ENCODE peak calls at places on chromosomes 2 and 18, in nine cellular contexts. R, B, M, S, K, C, U, X and A are unnamed samples.

GRCh38 chr2:45862843-45863242 is 211.4 kb downstream of the PRKCE start:
- DNase-seq in B (no peak), U (no peak), X (no peak), C (no peak), M (no peak), R (no peak), S (no peak), K (no peak), A (no peak)

GRCh38 chr2:95292623-95293260 is 4.4 kb upstream of the KCNIP3 start:
- DNase-seq in S (no peak), R (no peak), X (no peak), U (no peak), M (no peak), B (no peak), K (no peak), C (no peak), A (no peak)

GRCh38 chr2:96923810-96924774 is 54.2 kb upstream of the SEMA4C start:
- DNase-seq in S (no peak), K (no peak), C (no peak), X (no peak), M (no peak), U (no peak), B (no peak), R (peak), A (no peak)

GRCh38 chr2:219059725-219060682 is 717 bp downstream of the IHH start:
- DNase-seq in C (no peak), X (no peak), S (no peak), K (no peak), M (no peak), B (no peak), R (no peak), U (peak), A (peak)

GRCh38 chr2:216328347-216328746 is 43.9 kb downstream of the MARCHF4 start:
- DNase-seq in B (peak), U (no peak), M (no peak), S (no peak), C (no peak), R (no peak), K (no peak), X (no peak), A (no peak)

GRCh38 chr18:35490894-35491688 is 6.7 kb downstream of the INO80C start:
- DNase-seq in K (no peak), X (no peak), U (no peak), R (no peak), B (no peak), S (no peak), M (no peak), C (no peak), A (no peak)

GRCh38 chr2:57701391-57701791 is 345.2 kb upstream of the VRK2 start:
- DNase-seq in K (no peak), X (no peak), B (no peak), R (no peak), S (no peak), M (no peak), U (no peak), C (no peak), A (no peak)

GRCh38 chr2:234996467-234997270 is 44.9 kb downstream of the SH3BP4 start:
- DNase-seq in M (peak), X (peak), K (no peak), S (no peak), U (no peak), B (peak), C (no peak), R (no peak), A (no peak)

GRCh38 chr2:25197336-25198208 is 29.2 kb upstream of the POMC start:
- DNase-seq in C (no peak), M (no peak), S (no peak), R (no peak), K (no peak), X (no peak), U (no peak), B (no peak), A (no peak)

GRCh38 chr2:230520875-230521155 is 104.8 kb downstream of the SP100 start:
- DNase-seq in M (peak), B (no peak), U (no peak), X (no peak), S (no peak), R (no peak), C (no peak), K (no peak), A (no peak)

GRCh38 chr18:14098428-14098827 is 33.8 kb downstream of the ZNF519 start:
- DNase-seq in C (no peak), M (no peak), B (no peak), U (no peak), S (no peak), X (no peak), R (no peak), K (no peak), A (no peak)

GRCh38 chr2:25043241-25043867 is 1.5 kb downstream of the EFR3B start:
- DNase-seq in S (no peak), M (peak), C (no peak), X (no peak), K (no peak), R (no peak), B (no peak), U (no peak), A (no peak)

GRCh38 chr2:221210686-221211085 is 361.4 kb downstream of the EPHA4 start:
- DNase-seq in R (no peak), M (no peak), X (no peak), C (no peak), K (no peak), U (no peak), B (no peak), S (no peak), A (no peak)

GRCh38 chr2:209696836-209697711 is 74.6 kb upstream of the UNC80 start:
- DNase-seq in C (no peak), M (no peak), S (no peak), X (no peak), U (no peak), B (no peak), R (no peak), K (no peak), A (no peak)

GRCh38 chr2:149094217-149095015 is 55.9 kb downstream of the LYPD6B start:
- DNase-seq in U (no peak), R (no peak), K (no peak), C (no peak), M (no peak), X (no peak), S (no peak), B (no peak), A (no peak)

GRCh38 chr2:9336534-9337354 is 86.6 kb downstream of the ITGB1BP1 start:
- DNase-seq in C (peak), S (no peak), U (peak), B (peak), R (peak), K (peak), M (no peak), X (no peak), A (peak)

GRCh38 chr18:37421349-37422080 is 144.1 kb downstream of the CELF4 start:
- DNase-seq in B (no peak), X (no peak), K (no peak), M (no peak), R (no peak), C (no peak), S (no peak), U (no peak), A (no peak)

GRCh38 chr2:141906673-141907072 is 224.1 kb downstream of the LRP1B start:
- DNase-seq in R (no peak), S (no peak), M (no peak), B (no peak), C (no peak), K (no peak), X (no peak), U (no peak), A (no peak)

GRCh38 chr2:25331686-25332365 is 9.9 kb downstream of the DNMT3A start:
- DNase-seq in K (no peak), X (no peak), M (no peak), U (no peak), C (peak), S (no peak), B (no peak), R (no peak), A (no peak)

GRCh38 chr2:24050041-24050655 is 607 bp downstream of the FKBP1B start:
- DNase-seq in M (no peak), S (no peak), C (peak), U (peak), B (peak), R (no peak), X (no peak), K (no peak), A (peak)

GRCh38 chr2:8144785-8145184 is 537.1 kb upstream of the ID2 start:
- DNase-seq in U (no peak), S (no peak), R (no peak), K (no peak), C (no peak), X (no peak), B (no peak), M (no peak), A (no peak)

GRCh38 chr2:109660046-109660860 is 46.1 kb downstream of the SOWAHC start:
- DNase-seq in K (no peak), R (no peak), S (no peak), X (no peak), U (no peak), M (no peak), B (peak), C (no peak), A (no peak)

GRCh38 chr2:9778471-9779402 is 64.5 kb upstream of the TAF1B start:
- DNase-seq in C (no peak), S (peak), K (no peak), M (no peak), U (no peak), R (no peak), X (no peak), B (no peak), A (no peak)

GRCh38 chr2:58377181-58377580 is 136.1 kb upstream of the FANCL start:
- DNase-seq in X (no peak), S (no peak), B (no peak), R (no peak), M (no peak), U (no peak), K (no peak), C (no peak), A (no peak)

GRCh38 chr2:85536479-85536878 is 2.5 kb upstream of the MAT2A start:
- DNase-seq in B (no peak), U (no peak), R (no peak), M (no peak), K (no peak), X (no peak), S (no peak), C (no peak), A (no peak)

GRCh38 chr2:65361623-65362022 is 70.8 kb downstream of the SPRED2 start:
- DNase-seq in K (no peak), B (no peak), S (no peak), C (no peak), X (no peak), M (no peak), U (no peak), R (no peak), A (no peak)

GRCh38 chr2:127672341-127673303 is 2.7 kb downstream of the LIMS2 start:
- DNase-seq in M (no peak), U (peak), K (no peak), B (no peak), S (no peak), X (no peak), C (no peak), R (no peak), A (no peak)

GRCh38 chr2:225056330-225057073 is 14.2 kb upstream of the DOCK10 start:
- DNase-seq in K (no peak), S (no peak), X (no peak), R (no peak), C (no peak), U (no peak), M (no peak), B (no peak), A (no peak)

GRCh38 chr2:120559401-120559800 is 176.3 kb upstream of the GLI2 start:
- DNase-seq in R (no peak), U (no peak), B (no peak), M (no peak), X (no peak), S (no peak), C (no peak), K (no peak), A (no peak)
- H3K27ac ChIP-seq in R (no peak), U (no peak), B (no peak), M (no peak), X (no peak), S (no peak), C (no peak), K (no peak), A (no peak)

DNA sequence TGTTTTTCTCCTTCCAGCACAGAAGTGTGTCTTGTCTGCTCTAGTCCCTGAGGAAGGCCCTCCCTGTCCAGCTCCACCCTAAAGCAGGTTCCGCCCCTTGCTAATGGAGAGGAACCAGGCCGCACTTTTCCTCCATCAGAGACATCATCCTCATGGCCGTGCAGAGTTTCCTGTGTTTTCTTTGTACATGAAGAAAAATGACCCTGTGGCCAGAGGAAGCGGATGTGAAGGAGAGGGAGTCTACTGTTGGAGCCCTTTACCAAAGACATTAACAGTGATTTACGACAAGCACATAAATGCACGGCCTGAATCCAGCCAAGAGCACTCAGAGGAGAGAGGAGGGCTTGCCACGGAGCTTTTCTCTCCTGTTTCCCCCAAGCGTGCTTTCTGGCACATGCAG is 109.5 kb downstream of the RNF144A start:
- DNase-seq in K (no peak), C (no peak), M (no peak), X (no peak), R (no peak), U (no peak), S (no peak), B (no peak), A (no peak)
- TF ChIP-seq EP300 in K (no peak), C (no peak), M (no peak), X (no peak), R (no peak), U (no peak), S (no peak), B (no peak), A (no peak)

GRCh38 chr2:194769030-194769429 is 888.0 kb upstream of the SLC39A10 start:
- DNase-seq in C (no peak), R (no peak), B (no peak), U (no peak), K (no peak), X (no peak), S (no peak), M (no peak), A (no peak)

DNA sequence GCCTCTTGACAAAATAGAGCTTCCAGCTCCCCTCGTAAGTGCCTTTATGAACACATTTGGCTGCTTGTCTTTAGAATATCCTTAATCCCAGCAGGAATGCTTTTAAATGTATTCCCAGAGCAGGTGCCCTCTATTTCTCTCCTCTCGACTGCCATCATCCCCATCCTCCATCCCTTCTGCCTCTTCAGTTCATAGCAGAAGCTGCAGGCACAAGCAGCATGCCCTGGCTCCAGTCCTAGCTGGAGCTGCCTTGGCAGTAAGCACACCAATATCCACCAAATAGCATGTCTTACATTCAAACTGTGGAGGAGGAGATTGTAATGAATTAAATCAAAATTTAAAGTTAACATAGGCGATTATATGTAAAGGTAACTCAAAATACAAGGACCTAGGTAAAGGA is 891.3 kb upstream of the SLC39A10 start:
- DNase-seq in X (no peak), R (no peak), B (no peak), M (no peak), S (no peak), U (no peak), C (no peak), K (no peak), A (no peak)
- H3K27ac ChIP-seq in X (no peak), R (no peak), B (no peak), M (no peak), S (no peak), U (no peak), C (no peak), K (no peak), A (no peak)

DNA sequence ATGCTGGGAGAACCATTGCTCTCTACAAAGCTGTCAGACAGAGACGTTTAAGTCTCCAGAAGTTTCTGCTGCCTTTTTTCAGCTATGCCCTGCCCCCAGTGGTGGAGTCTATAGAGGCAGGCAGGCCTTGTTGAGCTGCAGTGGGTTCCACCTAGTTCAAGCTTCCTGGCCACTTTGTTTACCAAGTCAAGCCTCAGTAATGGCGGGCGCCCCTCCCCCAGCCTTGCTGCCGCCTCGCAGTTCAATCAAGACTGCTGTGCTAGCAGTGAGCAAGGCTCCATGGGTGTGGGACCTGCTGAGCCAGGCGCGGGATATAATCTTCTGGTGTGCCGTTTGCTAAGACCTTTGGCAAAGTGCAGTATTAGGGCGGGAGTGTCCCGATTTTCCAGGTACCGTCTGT is 52.7 kb upstream of the SCYGR2 start:
- DNase-seq in U (no peak), R (no peak), K (no peak), M (no peak), S (no peak), C (no peak), B (peak), X (no peak), A (no peak)
- TF ChIP-seq EP300 in U (no peak), R (no peak), K (no peak), M (no peak), S (no peak), C (no peak), B (no peak), X (no peak), A (no peak)

DNA sequence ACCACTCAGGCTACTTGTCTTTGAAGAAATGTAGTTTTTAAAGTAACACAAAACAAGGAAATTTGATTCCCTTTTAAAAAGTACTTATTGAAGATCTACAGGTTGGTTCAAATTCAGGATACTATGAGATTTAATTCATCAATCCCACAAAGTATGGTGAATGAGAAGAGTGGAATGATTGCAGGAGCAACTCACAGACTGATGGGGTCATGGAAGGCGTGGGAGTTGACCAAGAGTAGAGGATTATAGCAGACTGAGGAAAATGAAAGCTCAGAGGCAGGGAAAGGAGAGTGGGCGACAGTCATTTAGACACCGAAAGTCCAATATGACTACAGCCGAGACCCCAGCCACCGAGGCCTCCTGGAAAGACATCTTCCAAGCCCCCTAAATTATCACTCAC is 12.5 kb upstream of the DAPL1 start:
- DNase-seq in M (no peak), C (no peak), K (no peak), B (no peak), U (no peak), R (no peak), S (no peak), X (no peak), A (no peak)
- H3K27ac ChIP-seq in M (no peak), C (no peak), K (no peak), B (no peak), U (no peak), R (no peak), S (no peak), X (no peak), A (no peak)

DNA sequence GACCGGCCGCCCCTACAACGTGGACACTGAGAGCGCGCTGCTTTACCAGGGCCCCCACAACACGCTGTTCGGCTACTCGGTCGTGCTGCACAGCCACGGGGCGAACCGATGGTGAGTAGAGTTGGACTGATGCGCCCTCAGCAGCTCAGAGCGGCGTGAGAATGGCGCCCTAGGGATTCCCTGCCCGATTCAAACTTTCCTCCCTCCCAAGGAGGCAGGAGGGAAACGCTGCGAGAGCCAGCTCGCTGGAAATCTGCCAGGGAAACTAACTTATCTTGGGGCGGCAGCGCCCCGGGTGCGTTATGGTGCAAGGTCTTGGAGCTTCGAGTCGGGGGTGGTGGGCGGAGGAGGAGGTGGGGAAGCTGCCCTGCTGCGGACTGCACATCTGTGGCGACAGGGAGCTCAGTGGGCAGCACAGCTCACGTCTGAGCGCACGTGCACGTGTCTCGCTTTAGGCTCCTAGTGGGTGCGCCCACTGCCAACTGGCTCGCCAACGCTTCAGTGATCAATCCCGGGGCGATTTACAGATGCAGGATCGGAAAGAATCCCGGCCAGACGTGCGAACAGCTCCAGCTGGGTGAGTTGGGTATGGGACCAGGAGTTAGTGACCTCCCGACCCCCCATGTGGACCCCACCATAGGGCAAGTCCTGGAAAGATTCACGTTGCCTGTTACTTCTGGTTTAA is 697 bp downstream of the ITGA4 start:
- DNase-seq in M (no peak), K (no peak), C (peak), S (peak), R (no peak), B (no peak), X (no peak), U (peak), A (peak)
- TF ChIP-seq EP300 in M (no peak), K (no peak), C (no peak), S (no peak), R (no peak), B (no peak), X (no peak), U (no peak), A (no peak)